ENCODE peak calls at places on chromosomes 16 and 17, in ten cellular contexts. One of them, this sample, is unnamed.

GRCh38 chr16:53509906-53510703 is 7.1 kb upstream of the AKTIP start:
- DNase-seq in foreskin fibroblast: peak
- DNase-seq in dorsolateral prefrontal cortex: peak
- DNase-seq in astrocyte: peak
- DNase-seq in upper lobe of right lung: peak
- DNase-seq in tibial nerve: peak
- DNase-seq in uterus: peak
- DNase-seq in AG09309: no peak
- DNase-seq in lower lobe of right lung: peak
- DNase-seq in bronchial epithelial cell: peak
- DNase-seq in this sample: peak

GRCh38 chr16:54847207-54847606 is 83.5 kb upstream of the IRX5 start:
- DNase-seq in foreskin fibroblast: no peak
- DNase-seq in dorsolateral prefrontal cortex: no peak
- DNase-seq in astrocyte: peak
- DNase-seq in upper lobe of right lung: no peak
- DNase-seq in tibial nerve: no peak
- DNase-seq in uterus: no peak
- DNase-seq in AG09309: no peak
- DNase-seq in lower lobe of right lung: no peak
- DNase-seq in bronchial epithelial cell: peak
- DNase-seq in this sample: no peak

GRCh38 chr17:74752822-74753401 is 4.5 kb downstream of the NHERF1 start:
- DNase-seq in foreskin fibroblast: no peak
- DNase-seq in dorsolateral prefrontal cortex: no peak
- DNase-seq in astrocyte: no peak
- DNase-seq in upper lobe of right lung: no peak
- DNase-seq in tibial nerve: no peak
- DNase-seq in uterus: no peak
- DNase-seq in AG09309: no peak
- DNase-seq in lower lobe of right lung: no peak
- DNase-seq in bronchial epithelial cell: no peak
- DNase-seq in this sample: no peak

GRCh38 chr17:49414271-49414621 is 436 bp downstream of the PHB1 start:
- DNase-seq in foreskin fibroblast: no peak
- DNase-seq in dorsolateral prefrontal cortex: no peak
- DNase-seq in astrocyte: no peak
- DNase-seq in upper lobe of right lung: no peak
- DNase-seq in tibial nerve: no peak
- DNase-seq in uterus: no peak
- DNase-seq in AG09309: no peak
- DNase-seq in lower lobe of right lung: no peak
- DNase-seq in bronchial epithelial cell: peak
- DNase-seq in this sample: no peak

GRCh38 chr17:28527181-28527681 is 21.1 kb downstream of the FOXN1 start:
- DNase-seq in foreskin fibroblast: no peak
- DNase-seq in dorsolateral prefrontal cortex: no peak
- DNase-seq in astrocyte: no peak
- DNase-seq in upper lobe of right lung: no peak
- DNase-seq in tibial nerve: no peak
- DNase-seq in uterus: no peak
- DNase-seq in AG09309: no peak
- DNase-seq in lower lobe of right lung: no peak
- DNase-seq in bronchial epithelial cell: no peak
- DNase-seq in this sample: no peak

GRCh38 chr16:2682209-2683021 is at the start of gene KCTD5:
- DNase-seq in foreskin fibroblast: peak
- DNase-seq in dorsolateral prefrontal cortex: peak
- DNase-seq in astrocyte: peak
- DNase-seq in upper lobe of right lung: peak
- DNase-seq in tibial nerve: peak
- DNase-seq in uterus: peak
- DNase-seq in AG09309: peak
- DNase-seq in lower lobe of right lung: peak
- DNase-seq in bronchial epithelial cell: peak
- DNase-seq in this sample: peak

GRCh38 chr17:41500131-41500911 is 5.1 kb downstream of the KRT13 start:
- DNase-seq in foreskin fibroblast: peak
- DNase-seq in dorsolateral prefrontal cortex: no peak
- DNase-seq in astrocyte: peak
- DNase-seq in upper lobe of right lung: no peak
- DNase-seq in tibial nerve: no peak
- DNase-seq in uterus: no peak
- DNase-seq in AG09309: no peak
- DNase-seq in lower lobe of right lung: no peak
- DNase-seq in bronchial epithelial cell: peak
- DNase-seq in this sample: peak

GRCh38 chr17:73546121-73546520 is 98.1 kb downstream of the SDK2 start:
- DNase-seq in foreskin fibroblast: no peak
- DNase-seq in dorsolateral prefrontal cortex: no peak
- DNase-seq in astrocyte: no peak
- DNase-seq in upper lobe of right lung: no peak
- DNase-seq in tibial nerve: no peak
- DNase-seq in uterus: no peak
- DNase-seq in AG09309: no peak
- DNase-seq in lower lobe of right lung: no peak
- DNase-seq in bronchial epithelial cell: peak
- DNase-seq in this sample: no peak

GRCh38 chr17:49969134-49969759 is at the start of gene DLX4:
- DNase-seq in foreskin fibroblast: no peak
- DNase-seq in dorsolateral prefrontal cortex: no peak
- DNase-seq in astrocyte: no peak
- DNase-seq in upper lobe of right lung: no peak
- DNase-seq in tibial nerve: no peak
- DNase-seq in uterus: no peak
- DNase-seq in AG09309: no peak
- DNase-seq in lower lobe of right lung: no peak
- DNase-seq in bronchial epithelial cell: no peak
- DNase-seq in this sample: no peak

GRCh38 chr16:46775214-46775613 is 27.1 kb upstream of the MYLK3 start:
- DNase-seq in foreskin fibroblast: no peak
- DNase-seq in dorsolateral prefrontal cortex: no peak
- DNase-seq in astrocyte: no peak
- DNase-seq in upper lobe of right lung: no peak
- DNase-seq in tibial nerve: no peak
- DNase-seq in uterus: no peak
- DNase-seq in AG09309: no peak
- DNase-seq in lower lobe of right lung: no peak
- DNase-seq in bronchial epithelial cell: peak
- DNase-seq in this sample: no peak

GRCh38 chr16:66847533-66848057 is 3.4 kb downstream of the CA7 start:
- DNase-seq in foreskin fibroblast: no peak
- DNase-seq in dorsolateral prefrontal cortex: no peak
- DNase-seq in astrocyte: no peak
- DNase-seq in upper lobe of right lung: no peak
- DNase-seq in tibial nerve: no peak
- DNase-seq in uterus: no peak
- DNase-seq in AG09309: no peak
- DNase-seq in lower lobe of right lung: no peak
- DNase-seq in bronchial epithelial cell: no peak
- DNase-seq in this sample: no peak

GRCh38 chr16:85396879-85397871 is 215.9 kb upstream of the GSE1 start:
- DNase-seq in foreskin fibroblast: no peak
- DNase-seq in dorsolateral prefrontal cortex: no peak
- DNase-seq in astrocyte: no peak
- DNase-seq in upper lobe of right lung: peak
- DNase-seq in tibial nerve: no peak
- DNase-seq in uterus: no peak
- DNase-seq in AG09309: no peak
- DNase-seq in lower lobe of right lung: peak
- DNase-seq in bronchial epithelial cell: peak
- DNase-seq in this sample: no peak

GRCh38 chr16:47477680-47478079 is 16.5 kb downstream of the PHKB start:
- DNase-seq in foreskin fibroblast: peak
- DNase-seq in dorsolateral prefrontal cortex: no peak
- DNase-seq in astrocyte: peak
- DNase-seq in upper lobe of right lung: no peak
- DNase-seq in tibial nerve: no peak
- DNase-seq in uterus: no peak
- DNase-seq in AG09309: no peak
- DNase-seq in lower lobe of right lung: no peak
- DNase-seq in bronchial epithelial cell: peak
- DNase-seq in this sample: no peak

GRCh38 chr16:4895366-4895765 is 41.6 kb downstream of the PPL start:
- DNase-seq in foreskin fibroblast: no peak
- DNase-seq in dorsolateral prefrontal cortex: no peak
- DNase-seq in astrocyte: no peak
- DNase-seq in upper lobe of right lung: no peak
- DNase-seq in tibial nerve: no peak
- DNase-seq in uterus: no peak
- DNase-seq in AG09309: no peak
- DNase-seq in lower lobe of right lung: peak
- DNase-seq in bronchial epithelial cell: no peak
- DNase-seq in this sample: no peak

GRCh38 chr16:87463722-87464690 is 28.8 kb downstream of the ZCCHC14 start:
- DNase-seq in foreskin fibroblast: peak
- DNase-seq in dorsolateral prefrontal cortex: no peak
- DNase-seq in astrocyte: peak
- DNase-seq in upper lobe of right lung: no peak
- DNase-seq in tibial nerve: peak
- DNase-seq in uterus: no peak
- DNase-seq in AG09309: peak
- DNase-seq in lower lobe of right lung: no peak
- DNase-seq in bronchial epithelial cell: peak
- DNase-seq in this sample: no peak

DNA sequence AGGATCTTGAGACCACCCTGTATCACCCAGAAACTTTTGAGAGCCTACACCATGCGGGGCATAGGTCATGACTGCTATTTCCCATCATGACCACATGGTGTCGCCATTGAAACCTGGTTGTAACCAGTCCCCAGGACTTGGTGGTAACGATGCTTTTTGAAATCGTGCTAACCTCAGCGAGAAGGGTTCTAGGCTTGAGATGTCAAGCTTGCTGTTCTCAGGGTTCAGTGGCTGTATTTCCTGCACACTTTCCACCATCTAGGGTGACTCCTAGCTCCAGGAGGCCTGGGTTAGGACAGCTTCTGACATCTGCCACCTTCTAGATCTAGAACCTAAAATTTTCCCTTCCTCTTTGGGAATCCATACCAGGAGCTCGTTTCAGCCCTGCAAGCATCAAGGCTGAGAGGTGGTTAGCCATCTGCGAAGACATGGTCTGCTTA is 13.0 kb upstream of the SPNS3 start:
- DNase-seq in foreskin fibroblast: peak
- DNase-seq in dorsolateral prefrontal cortex: peak
- DNase-seq in astrocyte: peak
- DNase-seq in upper lobe of right lung: no peak
- DNase-seq in tibial nerve: peak
- DNase-seq in uterus: peak
- DNase-seq in AG09309: peak
- DNase-seq in lower lobe of right lung: no peak
- DNase-seq in bronchial epithelial cell: peak
- DNase-seq in this sample: peak
- TF ChIP-seq CTCF in foreskin fibroblast: peak
- TF ChIP-seq CTCF in dorsolateral prefrontal cortex: peak
- TF ChIP-seq CTCF in astrocyte: peak
- TF ChIP-seq CTCF in upper lobe of right lung: peak
- TF ChIP-seq CTCF in tibial nerve: peak
- TF ChIP-seq CTCF in uterus: peak
- TF ChIP-seq CTCF in AG09309: peak
- TF ChIP-seq CTCF in lower lobe of right lung: peak
- TF ChIP-seq CTCF in bronchial epithelial cell: peak
- TF ChIP-seq CTCF in this sample: peak

GRCh38 chr17:58337600-58338453 is 9.2 kb upstream of the TSPOAP1 start:
- DNase-seq in foreskin fibroblast: peak
- DNase-seq in dorsolateral prefrontal cortex: no peak
- DNase-seq in astrocyte: peak
- DNase-seq in upper lobe of right lung: peak
- DNase-seq in tibial nerve: peak
- DNase-seq in uterus: peak
- DNase-seq in AG09309: peak
- DNase-seq in lower lobe of right lung: peak
- DNase-seq in bronchial epithelial cell: peak
- DNase-seq in this sample: peak
- H3K4me3 ChIP-seq in foreskin fibroblast: no peak
- H3K4me3 ChIP-seq in dorsolateral prefrontal cortex: no peak
- H3K4me3 ChIP-seq in astrocyte: no peak
- H3K4me3 ChIP-seq in upper lobe of right lung: peak
- H3K4me3 ChIP-seq in tibial nerve: no peak
- H3K4me3 ChIP-seq in uterus: no peak
- H3K4me3 ChIP-seq in AG09309: no peak
- H3K4me3 ChIP-seq in lower lobe of right lung: peak
- H3K4me3 ChIP-seq in bronchial epithelial cell: no peak
- H3K4me3 ChIP-seq in this sample: no peak

GRCh38 chr17:55996826-55997225 is 156.4 kb upstream of the ANKFN1 start:
- DNase-seq in foreskin fibroblast: no peak
- DNase-seq in dorsolateral prefrontal cortex: no peak
- DNase-seq in astrocyte: no peak
- DNase-seq in upper lobe of right lung: no peak
- DNase-seq in tibial nerve: no peak
- DNase-seq in uterus: no peak
- DNase-seq in AG09309: no peak
- DNase-seq in lower lobe of right lung: no peak
- DNase-seq in bronchial epithelial cell: no peak
- DNase-seq in this sample: no peak
- TF ChIP-seq CTCF in foreskin fibroblast: no peak
- TF ChIP-seq CTCF in dorsolateral prefrontal cortex: no peak
- TF ChIP-seq CTCF in astrocyte: peak
- TF ChIP-seq CTCF in upper lobe of right lung: no peak
- TF ChIP-seq CTCF in tibial nerve: no peak
- TF ChIP-seq CTCF in uterus: no peak
- TF ChIP-seq CTCF in AG09309: no peak
- TF ChIP-seq CTCF in lower lobe of right lung: no peak
- TF ChIP-seq CTCF in bronchial epithelial cell: no peak
- TF ChIP-seq CTCF in this sample: no peak

GRCh38 chr17:38465420-38466345 is 37.4 kb downstream of the ARHGAP23 start:
- DNase-seq in foreskin fibroblast: peak
- DNase-seq in dorsolateral prefrontal cortex: no peak
- DNase-seq in astrocyte: no peak
- DNase-seq in upper lobe of right lung: no peak
- DNase-seq in tibial nerve: peak
- DNase-seq in uterus: peak
- DNase-seq in AG09309: no peak
- DNase-seq in lower lobe of right lung: peak
- DNase-seq in bronchial epithelial cell: peak
- DNase-seq in this sample: no peak

GRCh38 chr17:38464723-38465419 is 36.6 kb downstream of the ARHGAP23 start:
- DNase-seq in foreskin fibroblast: peak
- DNase-seq in dorsolateral prefrontal cortex: peak
- DNase-seq in astrocyte: peak
- DNase-seq in upper lobe of right lung: peak
- DNase-seq in tibial nerve: peak
- DNase-seq in uterus: peak
- DNase-seq in AG09309: peak
- DNase-seq in lower lobe of right lung: peak
- DNase-seq in bronchial epithelial cell: peak
- DNase-seq in this sample: no peak

GRCh38 chr17:38463451-38463858 is 35.2 kb downstream of the ARHGAP23 start:
- DNase-seq in foreskin fibroblast: no peak
- DNase-seq in dorsolateral prefrontal cortex: no peak
- DNase-seq in astrocyte: no peak
- DNase-seq in upper lobe of right lung: no peak
- DNase-seq in tibial nerve: no peak
- DNase-seq in uterus: no peak
- DNase-seq in AG09309: no peak
- DNase-seq in lower lobe of right lung: no peak
- DNase-seq in bronchial epithelial cell: no peak
- DNase-seq in this sample: no peak

GRCh38 chr17:38466346-38467315 is 38.4 kb downstream of the ARHGAP23 start:
- DNase-seq in foreskin fibroblast: no peak
- DNase-seq in dorsolateral prefrontal cortex: no peak
- DNase-seq in astrocyte: no peak
- DNase-seq in upper lobe of right lung: no peak
- DNase-seq in tibial nerve: no peak
- DNase-seq in uterus: no peak
- DNase-seq in AG09309: no peak
- DNase-seq in lower lobe of right lung: no peak
- DNase-seq in bronchial epithelial cell: no peak
- DNase-seq in this sample: no peak

GRCh38 chr17:38464251-38464722 is 36.0 kb downstream of the ARHGAP23 start:
- DNase-seq in foreskin fibroblast: peak
- DNase-seq in dorsolateral prefrontal cortex: peak
- DNase-seq in astrocyte: no peak
- DNase-seq in upper lobe of right lung: no peak
- DNase-seq in tibial nerve: peak
- DNase-seq in uterus: peak
- DNase-seq in AG09309: no peak
- DNase-seq in lower lobe of right lung: no peak
- DNase-seq in bronchial epithelial cell: no peak
- DNase-seq in this sample: no peak
- H3K4me3 ChIP-seq in foreskin fibroblast: peak
- H3K4me3 ChIP-seq in dorsolateral prefrontal cortex: peak
- H3K4me3 ChIP-seq in astrocyte: peak
- H3K4me3 ChIP-seq in upper lobe of right lung: peak
- H3K4me3 ChIP-seq in tibial nerve: no peak
- H3K4me3 ChIP-seq in uterus: peak
- H3K4me3 ChIP-seq in AG09309: peak
- H3K4me3 ChIP-seq in lower lobe of right lung: peak
- H3K4me3 ChIP-seq in bronchial epithelial cell: no peak
- H3K4me3 ChIP-seq in this sample: peak

This sample was measured in HFF-Myc.